ENCODE peak calls at places on chromosomes 3 and 15, in nine cellular contexts. L is progenitor cell of endocrine pancreas; B is CD8-positive, alpha-beta T cell; H is tibial artery; C is pancreas; U is CD4-positive, alpha-beta T cell; A is cardiac muscle cell; I is AG04450; V is nephron progenitor cell. W is an unnamed sample.
A peak's percentile ranks its signal among the peaks of the same experiment; 100 is the strongest.

GRCh38 chr15:98746756-98747155 is 98.4 kb downstream of the IGF1R start:
- DNase-seq in I (no peak), L (no peak), U (no peak), B (no peak), V (no peak), C (no peak), A (no peak), H (no peak), W (no peak)

GRCh38 chr15:89217686-89218376 is 3.5 kb downstream of the RLBP1 start:
- DNase-seq in L (no peak), A (no peak), H (peak; percentile 35), U (no peak), V (no peak), B (no peak), C (no peak), I (no peak), W (no peak)

GRCh38 chr3:197398301-197398878 is 100.0 kb upstream of the DLG1 start:
- DNase-seq in H (no peak), A (no peak), L (no peak), U (no peak), I (no peak), V (no peak), C (no peak), B (no peak), W (no peak)

GRCh38 chr3:168782193-168782592 is 686.5 kb upstream of the GOLIM4 start:
- DNase-seq in B (no peak), V (no peak), C (no peak), L (no peak), A (no peak), H (no peak), U (no peak), I (no peak), W (no peak)

GRCh38 chr3:128483657-128484403 is 9.2 kb downstream of the GATA2 start:
- DNase-seq in B (no peak), I (no peak), A (no peak), V (no peak), C (no peak), H (no peak), L (no peak), U (no peak), W (no peak)

GRCh38 chr3:122795674-122795969 is 753 bp downstream of the SLC49A4 start:
- DNase-seq in B (no peak), A (no peak), H (no peak), C (no peak), L (no peak), U (no peak), V (no peak), I (no peak), W (no peak)

GRCh38 chr3:59862686-59863085 is 812.9 kb upstream of the CFAP20DC start:
- DNase-seq in A (no peak), U (no peak), B (no peak), H (no peak), V (no peak), L (no peak), C (no peak), I (no peak), W (no peak)

GRCh38 chr3:101065962-101066361 is 72.7 kb upstream of the ABI3BP start:
- DNase-seq in H (no peak), C (no peak), I (peak; percentile 66), A (no peak), L (no peak), U (no peak), V (no peak), B (no peak), W (no peak)

GRCh38 chr3:111156506-111156905 is 84.9 kb downstream of the NECTIN3 start:
- DNase-seq in H (no peak), A (no peak), U (no peak), I (no peak), V (no peak), B (no peak), L (no peak), C (no peak), W (no peak)

GRCh38 chr3:71328917-71329316 is 254.6 kb downstream of the FOXP1 start:
- DNase-seq in C (no peak), L (no peak), A (no peak), V (no peak), B (no peak), H (no peak), I (no peak), U (no peak), W (no peak)

GRCh38 chr3:141410861-141411771 is 42.8 kb downstream of the ZBTB38 start:
- DNase-seq in V (no peak), C (no peak), U (no peak), A (no peak), B (peak; percentile 30), H (no peak), I (no peak), L (no peak), W (no peak)

GRCh38 chr3:69088033-69088432 is 3.3 kb downstream of the ARL6IP5 start:
- DNase-seq in L (no peak), H (no peak), I (no peak), B (no peak), A (no peak), V (no peak), U (no peak), C (no peak), W (no peak)

GRCh38 chr3:140830391-140830790 is 111.2 kb upstream of the SLC25A36 start:
- DNase-seq in V (no peak), L (no peak), A (no peak), U (no peak), H (no peak), B (no peak), I (no peak), C (no peak), W (no peak)

GRCh38 chr3:106119691-106120090 is 250.9 kb upstream of the CBLB start:
- DNase-seq in I (no peak), C (no peak), A (no peak), V (no peak), U (no peak), L (no peak), H (no peak), B (no peak), W (no peak)

GRCh38 chr3:100046986-100047385 is 67.3 kb downstream of the FILIP1L start:
- DNase-seq in L (no peak), I (no peak), H (no peak), V (no peak), C (no peak), A (no peak), U (no peak), B (no peak), W (no peak)
- TF ChIP-seq CTCF in L (no peak), I (no peak), H (no peak), V (no peak), C (no peak), A (no peak), U (no peak), B (no peak), W (no peak)

GRCh38 chr3:86388848-86389247 is 602.1 kb downstream of the VGLL3 start:
- DNase-seq in A (no peak), V (no peak), I (no peak), B (no peak), L (no peak), H (no peak), U (no peak), C (no peak), W (no peak)
- TF ChIP-seq CTCF in A (no peak), V (no peak), I (no peak), B (no peak), L (peak; percentile 27), H (no peak), U (no peak), C (no peak), W (no peak)

DNA sequence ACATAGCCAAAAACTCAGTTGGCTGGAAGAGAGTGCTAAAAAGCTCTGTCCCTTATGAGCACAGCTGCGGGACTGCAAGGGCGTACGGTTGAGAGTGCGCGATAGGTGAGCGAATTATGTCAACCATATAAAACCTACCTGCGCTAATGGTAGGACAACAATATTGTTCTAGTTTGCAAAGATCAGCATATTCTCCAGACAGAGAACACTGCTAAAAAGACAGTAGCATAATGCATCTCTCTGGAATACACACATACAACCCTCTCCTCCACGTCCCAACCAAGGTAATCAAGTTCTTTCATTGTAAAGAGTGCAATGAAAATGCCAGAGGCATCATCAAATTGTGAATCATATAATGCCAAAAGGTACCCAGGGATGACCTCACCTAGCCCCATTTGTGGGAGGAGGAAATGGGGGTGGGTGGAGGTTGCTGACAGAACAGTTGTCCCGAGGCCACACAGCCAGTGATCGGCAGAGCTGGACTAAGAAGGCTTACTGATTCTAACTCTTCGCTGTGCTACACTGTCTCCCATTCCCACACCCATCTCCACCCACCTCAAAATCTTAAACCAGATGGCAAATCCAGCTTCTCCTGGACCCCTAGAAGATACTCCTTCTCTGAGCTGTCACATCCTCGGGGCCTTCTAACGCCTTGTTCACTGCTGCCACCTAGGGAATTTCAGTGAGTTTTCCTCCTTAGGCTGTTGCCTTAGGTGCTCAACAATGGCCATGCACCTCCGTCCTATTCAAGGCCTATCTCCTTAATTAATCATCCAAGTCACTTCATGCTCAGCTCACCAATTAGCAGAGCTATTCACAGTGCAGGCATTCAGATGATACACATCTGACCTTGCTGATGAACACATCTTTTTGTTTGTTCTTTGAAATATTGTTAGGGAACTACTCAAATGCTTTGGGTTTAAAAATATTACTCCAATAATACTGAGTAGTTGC is 60.7 kb downstream of the RPL22L1 start:
- DNase-seq in H (no peak), I (peak; percentile 48), A (peak; percentile 64), U (no peak), L (peak; percentile 14), C (no peak), V (peak; percentile 34), B (no peak), W (peak; percentile 10)
- TF ChIP-seq CTCF in H (peak; percentile 33), I (peak; percentile 83), A (peak; percentile 79), U (no peak), L (peak; percentile 64), C (peak; percentile 24), V (peak; percentile 49), B (no peak), W (peak; percentile 17)

GRCh38 chr3:177431525-177432255 is 234.4 kb upstream of the TBL1XR1 start:
- DNase-seq in C (no peak), A (peak; percentile 42), H (no peak), I (no peak), V (no peak), U (no peak), B (no peak), L (no peak), W (no peak)

GRCh38 chr3:177438596-177439220 is 241.4 kb upstream of the TBL1XR1 start:
- DNase-seq in I (no peak), U (no peak), H (no peak), C (no peak), L (no peak), A (no peak), V (no peak), B (no peak), W (no peak)

GRCh38 chr3:177439729-177440269 is 242.5 kb upstream of the TBL1XR1 start:
- DNase-seq in H (no peak), C (no peak), I (no peak), A (no peak), L (no peak), B (no peak), V (no peak), U (no peak), W (no peak)

GRCh38 chr3:177437513-177438337 is 240.4 kb upstream of the TBL1XR1 start:
- DNase-seq in A (no peak), I (no peak), V (no peak), U (no peak), C (no peak), L (no peak), H (no peak), B (no peak), W (no peak)

DNA sequence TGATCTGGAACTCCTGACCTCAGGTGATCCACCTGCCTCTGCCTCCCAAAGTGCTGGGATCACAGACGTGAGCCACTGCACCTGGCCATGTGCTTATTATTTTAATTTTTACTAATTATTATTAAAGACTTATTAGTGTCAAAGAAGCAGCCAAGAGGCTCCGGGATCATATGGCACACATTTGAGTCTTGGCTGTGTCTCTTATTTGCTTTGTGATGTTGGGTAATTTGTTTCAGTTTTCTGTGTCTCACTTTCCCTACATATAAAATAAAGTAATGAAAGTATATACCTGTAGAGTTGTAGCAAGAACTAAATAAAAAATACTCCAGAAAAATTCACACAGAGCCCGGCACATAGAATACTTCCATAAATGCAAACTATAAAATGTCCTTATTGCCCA is 238.0 kb upstream of the TBL1XR1 start:
- DNase-seq in L (no peak), A (no peak), C (no peak), U (no peak), I (no peak), H (no peak), B (no peak), V (no peak), W (no peak)
- TF ChIP-seq CTCF in L (no peak), A (no peak), C (no peak), U (no peak), I (no peak), H (no peak), B (no peak), V (no peak), W (no peak)

W was measured in HL-60.